ENCODE peak calls at places on chromosomes 4 and X, in seven cellular contexts. G is GM23248, R is aorta, J is pancreas, C is RWPE2, U is SK-N-SH, P is uterus. L is an unnamed sample. For H3K4me1, the result is how much of the 10 kb centered on the place peaks cover.

GRCh38 chrX:10582215-10582733 is 38.1 kb downstream of the MID1 start:
- DNase-seq in J (no peak), U (no peak), C (no peak), R (no peak), G (peak), P (no peak), L (no peak)

GRCh38 chrX:150767475-150768131 is 74.4 kb downstream of the MTMR1 start:
- DNase-seq in P (peak), R (no peak), U (no peak), C (no peak), J (no peak), G (peak), L (no peak)

GRCh38 chr4:96260071-96260682 is 420.3 kb downstream of the PDHA2 start:
- DNase-seq in C (no peak), G (no peak), P (no peak), R (no peak), J (no peak), U (no peak), L (no peak)

GRCh38 chr4:10316851-10317250 is 140.4 kb downstream of the ZNF518B start:
- DNase-seq in J (no peak), C (no peak), R (no peak), U (no peak), P (no peak), G (no peak), L (no peak)

GRCh38 chr4:80202784-80203553 is 5.7 kb downstream of the PRDM8 start:
- DNase-seq in J (no peak), C (no peak), R (no peak), G (peak), P (no peak), U (no peak), L (peak)

GRCh38 chr4:90211174-90211573 is 84.0 kb downstream of the CCSER1 start:
- DNase-seq in C (no peak), U (no peak), R (no peak), P (no peak), J (no peak), G (no peak), L (no peak)

GRCh38 chr4:52748432-52748831 is 2.8 kb downstream of the ERVMER34-1 start:
- DNase-seq in U (no peak), J (no peak), P (no peak), R (no peak), C (no peak), G (no peak), L (no peak)

GRCh38 chr4:26557164-26557563 is 26.7 kb upstream of the TBC1D19 start:
- DNase-seq in G (peak), R (no peak), U (peak), P (no peak), C (no peak), J (no peak), L (no peak)

GRCh38 chr4:51853027-51853682 is 10.2 kb downstream of the DCUN1D4 start:
- DNase-seq in R (no peak), C (no peak), J (no peak), G (peak), P (no peak), U (no peak), L (no peak)

GRCh38 chr4:8033776-8034528 is 94.3 kb upstream of the AFAP1 start:
- DNase-seq in J (no peak), P (no peak), R (no peak), U (no peak), G (no peak), C (no peak), L (no peak)

GRCh38 chrX:45070116-45071007 is 130.3 kb downstream of the DIPK2B start:
- DNase-seq in C (no peak), R (no peak), J (no peak), P (no peak), G (peak), U (peak), L (peak)

GRCh38 chrX:110723844-110724243 is 71.8 kb downstream of the CHRDL1 start:
- DNase-seq in G (no peak), R (no peak), C (no peak), U (no peak), J (no peak), P (no peak), L (no peak)

GRCh38 chr4:147550626-147551250 is 66.5 kb upstream of the TMEM184C start:
- DNase-seq in G (peak), R (peak), C (no peak), P (no peak), U (no peak), J (no peak), L (peak)

GRCh38 chrX:120464409-120464808 is 4.7 kb downstream of the LAMP2 start:
- DNase-seq in J (no peak), R (no peak), P (no peak), U (no peak), C (no peak), G (no peak), L (no peak)

GRCh38 chr4:176186067-176186466 is 9.3 kb downstream of the SPATA4 start:
- DNase-seq in P (no peak), J (no peak), G (no peak), C (no peak), U (no peak), R (no peak), L (no peak)

GRCh38 chrX:2608638-2609430 is 82.3 kb upstream of the CD99 start:
- DNase-seq in R (peak), J (peak), G (peak), P (peak), C (peak), U (peak), L (peak)

GRCh38 chr4:31984872-31985271 is 1264.7 kb downstream of the PCDH7 start:
- DNase-seq in R (no peak), J (no peak), G (no peak), U (no peak), C (no peak), P (no peak), L (no peak)

GRCh38 chr4:128385199-128385598 is 97.6 kb upstream of the PGRMC2 start:
- DNase-seq in U (no peak), J (no peak), P (no peak), R (no peak), G (no peak), C (no peak), L (no peak)

GRCh38 chr4:113628711-113629110 is 132.8 kb downstream of the CAMK2D start:
- DNase-seq in P (no peak), R (no peak), G (no peak), J (no peak), C (no peak), U (no peak), L (no peak)

GRCh38 chr4:40281913-40282312 is 53.2 kb upstream of the CHRNA9 start:
- DNase-seq in J (no peak), C (no peak), G (no peak), P (no peak), U (no peak), R (no peak), L (no peak)

GRCh38 chr4:113760852-113761681 is 471 bp downstream of the CAMK2D start:
- DNase-seq in G (peak), U (peak), R (peak), J (peak), P (peak), C (peak), L (peak)

GRCh38 chrX:87005183-87005582 is 512.4 kb upstream of the KLHL4 start:
- DNase-seq in J (no peak), P (no peak), C (no peak), G (no peak), U (no peak), R (no peak), L (no peak)

GRCh38 chr4:167052631-167053085 is 181.6 kb downstream of the SPOCK3 start:
- DNase-seq in R (no peak), J (no peak), C (no peak), P (no peak), U (no peak), G (no peak), L (no peak)

DNA sequence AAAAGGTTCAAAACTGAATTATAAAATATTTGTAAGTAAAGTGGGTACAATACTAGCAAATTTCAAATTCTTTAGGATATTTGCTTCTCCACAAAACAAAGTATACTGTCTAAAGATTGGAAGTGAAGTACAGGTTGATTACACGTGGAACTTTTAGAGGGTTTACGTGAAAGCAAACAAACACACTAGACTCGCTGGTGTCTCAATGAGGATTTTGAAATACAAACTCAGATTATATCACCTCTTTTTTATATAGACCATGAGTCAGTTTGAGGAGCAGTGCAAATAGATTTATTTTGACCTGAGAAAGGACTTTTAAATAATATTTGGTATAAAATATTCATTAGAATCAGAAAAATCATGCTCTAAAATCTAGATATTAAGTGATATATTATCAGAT is 185.0 kb downstream of the SPOCK3 start:
- DNase-seq in P (no peak), U (no peak), C (no peak), R (no peak), G (no peak), J (no peak), L (no peak)
- H3K4me1 ChIP-seq in P (under half), U (under half), C (under half), R (under half), G (under half), J (under half), L (under half)

DNA sequence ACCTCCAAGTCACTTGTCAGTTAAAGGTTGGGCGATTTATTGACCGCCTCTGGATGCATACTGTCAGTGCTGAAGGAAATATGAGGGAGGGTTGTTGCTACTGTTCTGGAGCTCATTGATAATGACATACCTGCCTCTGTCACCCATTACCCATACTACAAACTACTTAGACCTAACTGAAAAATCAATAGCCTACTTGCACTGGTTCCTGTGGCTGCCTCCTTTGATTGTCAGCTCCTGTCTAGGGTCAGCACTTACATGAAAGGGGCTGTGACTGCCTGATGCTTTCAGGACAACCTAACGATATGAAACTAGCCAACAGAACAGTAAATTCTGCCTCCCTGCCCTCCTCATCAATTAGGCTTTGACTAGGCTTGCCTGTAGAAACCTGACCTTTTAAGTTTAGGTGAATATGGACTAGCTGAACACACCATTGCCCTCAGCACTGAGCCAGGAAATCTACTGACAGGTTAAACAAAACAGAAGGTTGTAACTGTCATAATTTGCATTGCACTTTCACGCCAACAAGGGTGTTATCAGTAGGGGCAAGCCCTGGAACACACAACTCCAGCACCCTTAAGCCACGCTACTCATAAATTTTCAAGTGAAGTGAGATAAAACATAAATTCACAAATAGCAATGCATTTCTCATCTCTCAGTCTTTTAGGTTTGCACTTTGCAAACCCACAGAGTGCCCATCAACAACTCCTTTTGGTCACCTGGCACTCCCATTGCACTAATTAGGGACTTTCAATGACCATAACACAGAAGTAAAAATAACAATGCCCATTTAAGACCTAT is 9.0 kb upstream of the MAB21L2 start:
- DNase-seq in J (no peak), U (no peak), G (no peak), P (no peak), R (no peak), C (no peak), L (no peak)
- H3K4me1 ChIP-seq in J (under half), U (under half), G (under half), P (under half), R (under half), C (under half), L (under half)

DNA sequence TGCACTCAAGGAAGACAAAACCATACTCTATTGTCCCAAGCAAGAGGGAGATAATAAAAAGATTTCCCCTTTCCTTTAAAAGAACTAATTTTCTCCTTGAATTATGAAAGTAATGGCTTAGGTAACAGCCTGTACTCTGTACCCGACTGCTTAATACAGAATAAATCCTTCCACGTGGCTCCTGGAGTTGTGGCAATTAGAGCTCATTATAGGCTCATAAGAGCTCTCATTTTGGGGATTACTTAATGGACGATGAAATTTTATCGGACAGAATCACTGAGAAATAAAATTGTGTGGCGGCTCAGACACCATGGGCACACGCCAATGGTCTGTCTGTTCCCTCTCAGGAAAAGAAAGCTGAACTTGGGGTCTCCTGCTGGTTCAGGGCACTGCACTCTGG is 2.8 kb upstream of the GSX2 start:
- DNase-seq in P (no peak), G (no peak), J (no peak), U (no peak), R (no peak), C (no peak), L (no peak)
- H3K4me1 ChIP-seq in P (under half), G (under half), J (under half), U (under half), R (under half), C (under half), L (under half)

GRCh38 chrX:41677661-41678060 is 11.1 kb upstream of the GPR34 start:
- DNase-seq in C (no peak), J (no peak), R (no peak), U (no peak), P (no peak), G (no peak), L (no peak)
- H3K4me1 ChIP-seq in C (under half), J (under half), R (under half), U (under half), P (under half), G (under half), L (under half)